ENCODE peak calls at places on chromosome 1, in eight cellular contexts. M is fibroblast of the aortic adventitia, A is GM06990, J is H9, R is prostate gland, T is endothelial cell, E is left lung, H is progenitor cell of endocrine pancreas. Y is an unnamed sample.

GRCh38 chr1:224223819-224224714 is 41.0 kb downstream of the DEGS1 start:
- DNase-seq in M (peak; percentile 80), A (no peak), E (no peak), R (no peak), T (no peak), J (no peak), H (no peak), Y (no peak)

GRCh38 chr1:167763525-167764220 is 41.9 kb downstream of the MPZL1 start:
- DNase-seq in E (no peak), H (no peak), T (no peak), A (no peak), M (peak; percentile 41), R (peak; percentile 53), J (no peak), Y (no peak)

GRCh38 chr1:220327106-220327505 is 54.9 kb upstream of the RAB3GAP2 start:
- DNase-seq in E (no peak), T (no peak), M (no peak), R (no peak), H (no peak), J (no peak), A (no peak), Y (no peak)

GRCh38 chr1:33342041-33342723 is 21.3 kb upstream of the A3GALT2 start:
- DNase-seq in H (peak; percentile 43), J (peak; percentile 67), T (no peak), M (peak; percentile 96), A (peak; percentile 31), R (peak; percentile 91), E (peak; percentile 84), Y (no peak)

GRCh38 chr1:183291802-183292515 is 105.9 kb downstream of the LAMC2 start:
- DNase-seq in H (no peak), J (no peak), M (peak; percentile 88), R (no peak), E (no peak), T (no peak), A (no peak), Y (no peak)

GRCh38 chr1:213231795-213232231 is 180.8 kb downstream of the RPS6KC1 start:
- DNase-seq in A (no peak), M (no peak), E (no peak), H (no peak), T (no peak), J (peak; percentile 69), R (no peak), Y (no peak)

GRCh38 chr1:19466112-19466561 is 19.2 kb downstream of the CAPZB start:
- DNase-seq in A (no peak), E (no peak), M (no peak), H (no peak), T (no peak), R (no peak), J (no peak), Y (peak; percentile 22)

GRCh38 chr1:3061566-3061965 is 7.4 kb upstream of the PRDM16 start:
- DNase-seq in A (no peak), H (no peak), E (peak; percentile 26), J (peak; percentile 23), T (no peak), M (no peak), R (no peak), Y (no peak)

GRCh38 chr1:2499986-2500596 is 24.0 kb downstream of the PLCH2 start:
- DNase-seq in A (no peak), E (no peak), H (no peak), R (no peak), T (no peak), M (no peak), J (no peak), Y (peak; percentile 49)

GRCh38 chr1:209064850-209065249 is 518.7 kb upstream of the CAMK1G start:
- DNase-seq in T (no peak), J (no peak), A (no peak), H (no peak), E (no peak), R (no peak), M (no peak), Y (no peak)

GRCh38 chr1:9576903-9577302 is 11.8 kb upstream of the TMEM201 start:
- DNase-seq in R (no peak), M (no peak), H (no peak), J (no peak), T (no peak), E (no peak), A (no peak), Y (no peak)

GRCh38 chr1:9577423-9577822 is 11.3 kb upstream of the TMEM201 start:
- DNase-seq in H (no peak), E (no peak), A (no peak), J (no peak), R (no peak), M (no peak), T (no peak), Y (no peak)

DNA sequence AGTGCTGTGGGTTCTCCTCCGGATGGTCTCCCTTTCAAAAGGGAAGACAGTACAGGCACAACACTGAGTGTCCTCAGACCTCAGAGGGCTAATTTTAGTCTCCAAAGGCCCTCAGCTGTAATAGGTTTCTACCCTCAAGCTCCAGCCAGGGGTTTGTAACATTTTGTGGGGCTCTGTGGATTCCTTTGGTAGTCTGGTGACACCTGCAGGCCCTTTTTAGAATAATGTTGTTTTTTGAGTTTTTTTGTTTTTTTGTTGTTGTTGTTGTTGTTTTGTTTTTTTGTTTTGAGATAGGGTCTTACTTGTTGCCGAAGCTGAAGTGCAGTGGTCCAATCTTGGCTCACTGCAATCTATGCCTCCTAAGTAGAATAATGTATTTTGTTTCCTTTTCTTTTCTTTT is 15.0 kb upstream of the TMEM201 start:
- DNase-seq in A (no peak), R (no peak), M (peak; percentile 48), T (no peak), E (no peak), J (no peak), H (no peak), Y (no peak)
- TF ChIP-seq CTCF in A (peak; percentile 35), R (peak; percentile 44), M (peak; percentile 35), T (peak; percentile 35), E (no peak), J (peak; percentile 65), H (peak; percentile 54), Y (peak; percentile 35)

GRCh38 chr1:211621471-211622198 is 42.7 kb upstream of the SLC30A1 start:
- DNase-seq in R (no peak), A (no peak), H (no peak), T (no peak), M (peak; percentile 69), E (no peak), J (no peak), Y (no peak)

GRCh38 chr1:211616231-211617031 is 37.5 kb upstream of the SLC30A1 start:
- DNase-seq in J (no peak), R (peak; percentile 58), T (no peak), M (peak; percentile 90), E (no peak), H (no peak), A (no peak), Y (no peak)

GRCh38 chr1:211619033-211619996 is 40.4 kb upstream of the SLC30A1 start:
- DNase-seq in E (no peak), R (no peak), J (no peak), T (no peak), M (no peak), A (no peak), H (no peak), Y (no peak)

GRCh38 chr1:211623510-211623909 is 44.5 kb upstream of the SLC30A1 start:
- DNase-seq in M (no peak), A (no peak), H (no peak), T (no peak), R (no peak), J (no peak), E (no peak), Y (peak; percentile 17)

GRCh38 chr1:211620097-211620496 is 41.1 kb upstream of the SLC30A1 start:
- DNase-seq in E (no peak), T (no peak), M (no peak), H (no peak), J (no peak), R (no peak), A (no peak), Y (no peak)
- TF ChIP-seq CTCF in E (no peak), T (no peak), M (no peak), H (no peak), J (no peak), R (no peak), A (no peak), Y (no peak)

DNA sequence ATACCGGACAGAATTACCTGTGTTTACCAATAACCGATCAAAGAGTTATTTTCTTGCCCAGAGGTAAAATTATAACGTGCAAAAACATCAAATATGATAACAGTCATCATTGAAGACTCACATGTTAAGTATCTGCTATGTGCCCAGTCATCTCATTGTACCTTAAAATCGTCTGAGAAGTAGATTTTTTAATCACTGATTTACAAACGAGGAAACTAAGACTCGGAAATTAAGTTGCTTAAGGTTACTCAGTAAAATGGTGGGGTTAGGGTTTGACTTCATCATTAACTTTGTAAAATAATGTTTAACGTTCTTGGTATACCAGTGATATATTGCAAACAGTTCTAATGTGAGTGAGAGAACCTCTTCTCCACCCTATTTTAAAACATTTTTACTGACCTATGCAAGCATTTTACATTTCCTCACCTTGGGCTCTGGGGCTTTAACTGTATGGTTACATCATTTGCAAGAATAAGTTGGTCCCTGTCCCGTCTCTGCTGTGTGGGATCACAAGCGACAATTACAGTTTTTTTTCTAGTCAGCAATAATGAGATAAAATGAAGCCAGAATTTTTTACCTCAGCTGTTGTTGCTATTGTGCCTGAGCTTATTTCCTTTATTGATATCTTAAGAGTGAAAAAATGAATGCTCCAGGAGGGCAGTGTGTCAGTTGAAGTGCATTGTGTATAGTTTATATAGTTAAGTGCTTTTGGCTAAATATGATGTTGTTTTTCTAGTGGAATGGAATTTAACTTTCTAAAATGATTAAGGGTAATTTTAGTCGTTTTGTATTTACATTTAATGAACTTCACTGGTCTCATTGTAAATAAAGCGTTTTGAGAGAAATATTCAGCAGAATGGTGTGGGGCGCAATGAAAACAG is 2.7 kb downstream of the RPRD2 start:
- DNase-seq in E (no peak), M (peak; percentile 20), A (peak; percentile 8), T (no peak), R (no peak), H (no peak), J (no peak), Y (no peak)
- TF ChIP-seq CTCF in E (no peak), M (no peak), A (no peak), T (no peak), R (no peak), H (no peak), J (no peak), Y (no peak)

GRCh38 chr1:191993549-191993948 is 164.7 kb upstream of the RGS18 start:
- DNase-seq in E (no peak), H (no peak), M (peak; percentile 52), T (no peak), A (no peak), J (no peak), R (no peak), Y (no peak)
- TF ChIP-seq CTCF in E (no peak), H (no peak), M (peak; percentile 44), T (no peak), A (no peak), J (peak; percentile 62), R (no peak), Y (no peak)

DNA sequence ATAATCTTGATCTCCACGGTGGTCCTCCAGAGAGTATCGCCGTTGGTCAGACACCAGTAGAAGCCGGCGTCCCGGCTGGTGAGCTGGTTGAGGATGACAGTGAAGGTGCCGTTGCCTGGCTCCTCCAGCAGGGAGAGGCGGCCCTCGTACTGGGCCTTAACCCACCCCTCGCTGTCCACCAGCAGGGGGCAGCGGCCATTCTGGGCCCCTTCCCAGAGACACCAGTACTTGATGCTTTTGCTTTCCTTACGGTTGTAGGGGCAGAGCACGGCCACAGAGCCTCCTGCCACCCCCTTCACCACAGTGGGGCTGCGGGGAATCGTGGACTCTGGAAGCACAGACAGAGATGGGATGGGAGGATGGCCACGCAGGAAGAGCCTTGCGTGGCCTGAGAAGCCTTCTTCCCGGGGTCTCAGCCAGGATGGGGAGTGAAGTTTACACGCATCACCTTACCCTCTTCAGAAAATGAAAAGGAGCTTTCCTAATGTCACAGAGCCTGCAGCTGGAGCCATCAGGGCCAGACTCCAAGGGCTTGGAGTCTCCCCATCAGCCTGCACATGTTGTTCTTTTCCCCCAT is 10.7 kb downstream of the PIGR start:
- DNase-seq in A (peak; percentile 43), M (peak; percentile 13), H (peak; percentile 61), R (peak; percentile 41), T (peak; percentile 88), E (no peak), J (peak; percentile 90), Y (peak; percentile 71)
- TF ChIP-seq CTCF in A (peak; percentile 71), M (peak; percentile 53), H (peak; percentile 89), R (peak; percentile 79), T (peak; percentile 82), E (peak; percentile 62), J (peak; percentile 92), Y (peak; percentile 75)

Y was measured in activated CD8-positive, alpha-beta T cell treated with anti-CD3 and anti-CD28 coated beads for 36 hours.